ENCODE peak calls at places on chromosome 5, in ten cellular contexts. E is non-pigmented ciliary epithelial cell; C is hepatocyte; M is HFF-Myc; V is HEK293T; R is stimulated activated CD8-positive, alpha-beta memory T cell treated with anti-CD3 and anti-CD28 coated beads, Interleukin-2, amount 100 ng/mL, for 48 hours; A is AG20443; W is OCI-M1; Q is COR-L47; Y is endothelial cell. I is an unnamed sample.
A peak's percentile ranks its signal among the peaks of the same experiment; 100 is the strongest.

GRCh38 chr5:14900661-14901461 is 29.3 kb upstream of the ANKH start:
- DNase-seq in E (no peak), C (no peak), M (peak; percentile 56), V (no peak), R (no peak), A (peak; percentile 60), W (no peak), Q (no peak), Y (peak; percentile 12), I (no peak)

GRCh38 chr5:113020461-113021273 is 44.1 kb downstream of the DCP2 start:
- DNase-seq in E (peak; percentile 84), C (no peak), M (no peak), V (no peak), R (no peak), A (no peak), W (no peak), Q (no peak), Y (no peak), I (no peak)

GRCh38 chr5:15008476-15008875 is 136.9 kb upstream of the ANKH start:
- DNase-seq in E (peak; percentile 96), C (peak; percentile 93), M (peak; percentile 78), V (peak; percentile 61), R (no peak), A (peak; percentile 95), W (no peak), Q (no peak), Y (no peak), I (peak; percentile 36)

GRCh38 chr5:54829102-54829501 is 156.3 kb downstream of the ESM1 start:
- DNase-seq in E (no peak), C (no peak), M (no peak), V (no peak), R (no peak), A (no peak), W (no peak), Q (no peak), Y (no peak), I (no peak)

GRCh38 chr5:172828911-172829431 is 5.1 kb upstream of the ERGIC1 start:
- DNase-seq in E (no peak), C (no peak), M (no peak), V (no peak), R (no peak), A (no peak), W (no peak), Q (no peak), Y (no peak), I (no peak)

GRCh38 chr5:147949711-147950573 is 43.6 kb upstream of the C5orf46 start:
- DNase-seq in E (no peak), C (peak; percentile 66), M (peak; percentile 11), V (peak; percentile 32), R (no peak), A (peak; percentile 33), W (peak; percentile 65), Q (peak; percentile 18), Y (no peak), I (no peak)

GRCh38 chr5:120734033-120734432 is 269.9 kb downstream of the PRR16 start:
- DNase-seq in E (no peak), C (no peak), M (peak; percentile 11), V (no peak), R (no peak), A (peak; percentile 62), W (no peak), Q (no peak), Y (peak; percentile 5), I (peak; percentile 56)

GRCh38 chr5:604391-604831 is 7.7 kb upstream of the CEP72 start:
- DNase-seq in E (no peak), C (no peak), M (no peak), V (no peak), R (no peak), A (no peak), W (no peak), Q (no peak), Y (no peak), I (no peak)

GRCh38 chr5:149800563-149801103 is 70.5 kb downstream of the PPARGC1B start:
- DNase-seq in E (no peak), C (no peak), M (no peak), V (no peak), R (no peak), A (no peak), W (no peak), Q (no peak), Y (no peak), I (no peak)

GRCh38 chr5:53331463-53331862 is 149.0 kb upstream of the FST start:
- DNase-seq in E (peak; percentile 48), C (no peak), M (no peak), V (no peak), R (no peak), A (peak; percentile 23), W (no peak), Q (no peak), Y (no peak), I (no peak)

GRCh38 chr5:72156921-72157320 is 49.6 kb downstream of the MAP1B start:
- DNase-seq in E (peak; percentile 58), C (no peak), M (peak; percentile 90), V (no peak), R (no peak), A (peak; percentile 80), W (no peak), Q (no peak), Y (no peak), I (no peak)

GRCh38 chr5:165321912-165322311 is 1816.5 kb downstream of the MAT2B start:
- DNase-seq in E (peak; percentile 55), C (no peak), M (no peak), V (no peak), R (no peak), A (no peak), W (peak; percentile 11), Q (no peak), Y (no peak), I (no peak)

GRCh38 chr5:35790462-35790822 is 66.2 kb upstream of the IL7R start:
- DNase-seq in E (no peak), C (no peak), M (no peak), V (no peak), R (no peak), A (no peak), W (no peak), Q (no peak), Y (no peak), I (no peak)

GRCh38 chr5:171676286-171676944 is 109.2 kb upstream of the SMIM23 start:
- DNase-seq in E (no peak), C (no peak), M (no peak), V (no peak), R (no peak), A (no peak), W (no peak), Q (no peak), Y (no peak), I (no peak)

GRCh38 chr5:110354896-110355295 is 371.6 kb downstream of the TMEM232 start:
- DNase-seq in E (no peak), C (no peak), M (no peak), V (no peak), R (no peak), A (no peak), W (no peak), Q (no peak), Y (no peak), I (no peak)

GRCh38 chr5:31194892-31195291 is 1.4 kb downstream of the CDH6 start:
- DNase-seq in E (no peak), C (no peak), M (no peak), V (no peak), R (no peak), A (no peak), W (no peak), Q (no peak), Y (no peak), I (no peak)

GRCh38 chr5:81850494-81850893 is 99.6 kb upstream of the SSBP2 start:
- DNase-seq in E (no peak), C (no peak), M (no peak), V (no peak), R (no peak), A (peak; percentile 55), W (no peak), Q (no peak), Y (no peak), I (no peak)

GRCh38 chr5:97162045-97162444 is 19.6 kb upstream of the LIX1 start:
- DNase-seq in E (peak; percentile 62), C (peak; percentile 85), M (peak; percentile 61), V (peak; percentile 52), R (no peak), A (peak; percentile 48), W (peak; percentile 77), Q (peak; percentile 72), Y (peak; percentile 74), I (peak; percentile 66)

GRCh38 chr5:107395632-107396350 is 274.9 kb downstream of the EFNA5 start:
- DNase-seq in E (no peak), C (no peak), M (no peak), V (no peak), R (no peak), A (no peak), W (no peak), Q (no peak), Y (no peak), I (no peak)

GRCh38 chr5:17748196-17748595 is 113.9 kb downstream of the TAF11L14 start:
- DNase-seq in E (no peak), C (no peak), M (no peak), V (no peak), R (no peak), A (no peak), W (no peak), Q (no peak), Y (no peak), I (no peak)

GRCh38 chr5:127942246-127943060 is 141.1 kb upstream of the SLC12A2 start:
- DNase-seq in E (no peak), C (no peak), M (no peak), V (no peak), R (no peak), A (no peak), W (no peak), Q (peak; percentile 37), Y (no peak), I (no peak)

GRCh38 chr5:137629646-137630045 is 106.2 kb downstream of the KLHL3 start:
- DNase-seq in E (no peak), C (peak; percentile 76), M (no peak), V (peak; percentile 72), R (no peak), A (peak; percentile 76), W (peak; percentile 66), Q (peak; percentile 31), Y (no peak), I (peak; percentile 46)

GRCh38 chr5:4411664-4412063 is 728.5 kb upstream of the ADAMTS16 start:
- DNase-seq in E (no peak), C (no peak), M (no peak), V (no peak), R (no peak), A (no peak), W (peak; percentile 84), Q (no peak), Y (no peak), I (no peak)

GRCh38 chr5:135642179-135642505 is 63.4 kb upstream of the CXCL14 start:
- DNase-seq in E (no peak), C (no peak), M (no peak), V (no peak), R (no peak), A (no peak), W (no peak), Q (no peak), Y (no peak), I (no peak)

GRCh38 chr5:77076961-77077820 is 9.9 kb downstream of the ZBED3 start:
- DNase-seq in E (no peak), C (peak; percentile 84), M (no peak), V (no peak), R (peak; percentile 58), A (peak; percentile 91), W (peak; percentile 51), Q (peak; percentile 50), Y (peak; percentile 88), I (peak; percentile 86)

GRCh38 chr5:176692835-176693476 is 45.7 kb downstream of the TSPAN17 start:
- DNase-seq in E (no peak), C (no peak), M (no peak), V (no peak), R (no peak), A (no peak), W (no peak), Q (peak; percentile 89), Y (no peak), I (no peak)

GRCh38 chr5:126544087-126544740 is 50.8 kb downstream of the ALDH7A1 start:
- DNase-seq in E (no peak), C (peak; percentile 58), M (no peak), V (peak; percentile 61), R (peak; percentile 2), A (peak; percentile 53), W (peak; percentile 23), Q (peak; percentile 11), Y (peak; percentile 59), I (peak; percentile 45)

GRCh38 chr5:108312258-108312657 is 69.6 kb downstream of the FBXL17 start:
- DNase-seq in E (no peak), C (no peak), M (no peak), V (no peak), R (no peak), A (no peak), W (no peak), Q (no peak), Y (no peak), I (no peak)

I was measured in WTC11.